ENCODE peak calls at places on chromosomes 5 and 9, in five cellular contexts. X is GM12865, W is cardiac fibroblast, M is IMR-90, J is nephron progenitor cell. N is an unnamed sample.
A peak's percentile ranks its signal among the peaks of the same experiment; 100 is the strongest.

GRCh38 chr9:87214991-87215390 is 267.7 kb upstream of the GAS1 start:
- DNase-seq in X (no peak), W (no peak), M (no peak), J (no peak), N (no peak)

GRCh38 chr5:81234801-81235200 is 1.7 kb downstream of the CKMT2 start:
- DNase-seq in X (no peak), W (no peak), M (no peak), J (no peak), N (no peak)

GRCh38 chr9:121324316-121324715 is 45.7 kb downstream of the STOM start:
- DNase-seq in X (no peak), W (no peak), M (no peak), J (no peak), N (no peak)

GRCh38 chr9:93304574-93305496 is 120.9 kb downstream of the WNK2 start:
- DNase-seq in X (peak; percentile 37), W (peak; percentile 68), M (peak; percentile 41), J (peak; percentile 66), N (peak; percentile 75)

GRCh38 chr5:39178856-39179255 is 40.5 kb downstream of the FYB1 start:
- DNase-seq in X (no peak), W (no peak), M (no peak), J (no peak), N (no peak)

GRCh38 chr5:150113047-150113744 is 26.8 kb upstream of the CSF1R start:
- DNase-seq in X (no peak), W (no peak), M (no peak), J (no peak), N (peak; percentile 6)

GRCh38 chr9:34501372-34501771 is 21.4 kb downstream of the ENHO start:
- DNase-seq in X (no peak), W (no peak), M (no peak), J (no peak), N (no peak)

GRCh38 chr5:116881921-116882531 is 307.4 kb upstream of the SEMA6A start:
- DNase-seq in X (no peak), W (no peak), M (no peak), J (no peak), N (no peak)

GRCh38 chr9:27572918-27573698 is at the start of gene C9orf72:
- DNase-seq in X (peak; percentile 83), W (no peak), M (peak; percentile 31), J (peak; percentile 84), N (peak; percentile 87)

DNA sequence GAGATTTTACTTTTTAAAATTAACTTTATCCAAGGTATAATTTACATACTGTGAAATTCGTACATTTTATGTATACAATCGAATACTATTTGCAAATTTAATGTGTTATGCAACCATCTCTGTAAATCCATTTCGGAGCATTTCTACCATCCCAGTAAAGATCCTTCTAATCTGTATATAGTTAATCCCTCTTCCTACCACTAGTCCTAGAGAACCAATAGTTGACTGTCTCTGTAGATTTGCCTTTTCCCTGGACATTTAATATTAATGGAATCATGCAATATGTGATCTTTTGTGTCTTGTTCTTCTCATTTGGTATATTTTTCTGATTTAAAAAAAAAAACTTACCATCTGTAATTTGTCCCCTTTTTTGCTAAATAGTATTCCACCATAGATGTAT is 74.8 kb downstream of the RAB24 start:
- DNase-seq in X (no peak), W (no peak), M (no peak), J (no peak), N (no peak)
- TF ChIP-seq CTCF in X (no peak), W (no peak), M (no peak), J (no peak), N (no peak)

GRCh38 chr5:180799902-180800801 is 2.5 kb downstream of the MGAT1 start:
- DNase-seq in X (no peak), W (peak; percentile 52), M (peak; percentile 86), J (no peak), N (no peak)
- TF ChIP-seq CTCF in X (no peak), W (peak; percentile 13), M (no peak), J (no peak), N (no peak)

GRCh38 chr5:163478982-163479271 is 18.5 kb downstream of the HMMR start:
- DNase-seq in X (no peak), W (no peak), M (no peak), J (no peak), N (no peak)

GRCh38 chr5:163478126-163478981 is 17.9 kb downstream of the HMMR start:
- DNase-seq in X (no peak), W (no peak), M (peak; percentile 28), J (no peak), N (no peak)

GRCh38 chr5:163475416-163475815 is 15.0 kb downstream of the HMMR start:
- DNase-seq in X (no peak), W (no peak), M (no peak), J (no peak), N (no peak)

GRCh38 chr5:163473613-163474243 is 13.3 kb downstream of the HMMR start:
- DNase-seq in X (peak; percentile 21), W (peak; percentile 31), M (no peak), J (no peak), N (peak; percentile 29)
- TF ChIP-seq CTCF in X (peak; percentile 24), W (peak; percentile 21), M (peak; percentile 21), J (peak; percentile 25), N (peak; percentile 40)

GRCh38 chr5:77086611-77087483 is at the start of gene ZBED3:
- DNase-seq in X (peak; percentile 74), W (peak; percentile 83), M (peak; percentile 74), J (peak; percentile 61), N (peak; percentile 77)
- TF ChIP-seq CTCF in X (no peak), W (no peak), M (no peak), J (no peak), N (peak; percentile 26)

DNA sequence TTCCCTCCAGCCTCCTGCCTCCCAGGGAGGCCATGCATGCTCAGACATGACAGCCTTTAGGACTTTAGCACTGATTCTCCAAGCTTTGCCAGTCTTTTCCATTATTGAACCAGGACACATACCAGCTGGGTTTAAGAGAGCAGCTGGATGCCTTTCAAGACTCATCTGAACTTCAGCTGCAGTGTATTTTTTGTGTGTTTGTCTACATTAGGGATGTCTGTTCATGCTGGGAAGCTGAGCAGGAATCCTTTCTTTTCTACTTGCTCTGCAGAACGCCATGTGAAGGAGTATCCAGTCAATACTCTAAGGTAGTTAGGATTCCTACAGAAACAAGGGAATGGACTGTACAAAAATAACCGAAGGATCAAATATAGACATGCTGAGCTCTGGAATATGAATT is 67.5 kb upstream of the CD180 start:
- DNase-seq in X (no peak), W (no peak), M (no peak), J (no peak), N (no peak)
- TF ChIP-seq CTCF in X (no peak), W (no peak), M (no peak), J (no peak), N (no peak)

GRCh38 chr9:90099262-90099982 is 494.6 kb downstream of the GADD45G start:
- DNase-seq in X (peak; percentile 8), W (peak; percentile 27), M (peak; percentile 13), J (no peak), N (no peak)
- TF ChIP-seq CTCF in X (peak; percentile 33), W (no peak), M (peak; percentile 18), J (peak; percentile 27), N (peak; percentile 50)

GRCh38 chr9:13755551-13755950 is 476.1 kb upstream of the MPDZ start:
- DNase-seq in X (no peak), W (no peak), M (no peak), J (no peak), N (no peak)
- TF ChIP-seq CTCF in X (no peak), W (no peak), M (no peak), J (no peak), N (no peak)

GRCh38 chr9:38066167-38066906 is 2.7 kb downstream of the SHB start:
- DNase-seq in X (peak; percentile 47), W (no peak), M (no peak), J (no peak), N (no peak)
- TF ChIP-seq CTCF in X (no peak), W (peak; percentile 15), M (peak; percentile 10), J (peak; percentile 7), N (no peak)

DNA sequence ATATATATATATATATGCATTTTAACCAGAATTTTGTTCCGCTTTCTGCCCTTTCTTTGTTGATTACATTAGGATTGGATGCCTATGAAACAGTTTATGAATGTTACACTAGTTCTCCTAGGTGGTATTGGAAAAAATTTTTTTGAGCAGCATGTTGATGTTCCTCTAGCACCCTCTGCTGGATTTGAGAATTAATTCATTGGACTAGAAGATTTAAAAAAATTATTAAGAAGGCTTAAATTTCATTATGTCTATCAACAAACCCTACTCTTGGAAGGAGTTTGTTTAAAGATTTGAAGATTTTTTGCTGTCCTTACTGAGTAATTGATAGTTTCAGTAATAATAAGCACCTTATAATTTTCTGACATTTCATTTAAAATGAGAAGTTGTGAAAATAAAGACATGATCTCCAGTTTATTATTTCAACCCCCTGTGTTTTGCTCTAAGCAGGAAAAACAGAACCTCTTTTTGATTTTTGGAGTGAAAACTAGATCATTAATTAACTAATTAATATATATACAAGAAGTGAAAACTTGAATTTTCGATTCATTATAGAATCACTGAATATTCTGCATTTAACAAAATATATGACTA is 89.6 kb downstream of the CCDC171 start:
- DNase-seq in X (peak; percentile 48), W (peak; percentile 73), M (peak; percentile 53), J (no peak), N (peak; percentile 38)
- TF ChIP-seq CTCF in X (peak; percentile 47), W (peak; percentile 44), M (peak; percentile 58), J (peak; percentile 56), N (peak; percentile 46)